ENCODE peak calls at places on chromosomes 6 and 20, in seven cellular contexts. B is psoas muscle, G is BJ, O is fibroblast of mammary gland, U is adrenal gland, T is transverse colon, C is foreskin fibroblast. E is an unnamed sample.

GRCh38 chr6:90109141-90109540 is 187.5 kb downstream of the BACH2 start:
- DNase-seq in O (no peak), G (no peak), B (no peak), U (no peak), T (no peak), C (no peak), E (no peak)

GRCh38 chr6:13012977-13013680 is 296.6 kb downstream of the PHACTR1 start:
- DNase-seq in C (no peak), U (peak), T (peak), B (peak), G (no peak), O (no peak), E (no peak)

GRCh38 chr6:18263561-18264337 is 581 bp downstream of the DEK start:
- DNase-seq in U (no peak), G (no peak), C (peak), T (peak), O (peak), B (peak), E (peak)

GRCh38 chr6:25125736-25126135 is 153.4 kb upstream of the CARMIL1 start:
- DNase-seq in B (no peak), U (no peak), G (no peak), C (no peak), O (no peak), T (no peak), E (no peak)

GRCh38 chr20:24957326-24957996 is 8.4 kb downstream of the CST7 start:
- DNase-seq in G (no peak), O (no peak), B (no peak), T (no peak), C (no peak), U (peak), E (no peak)

GRCh38 chr6:45709834-45710233 is 305.8 kb downstream of the CLIC5 start:
- DNase-seq in U (no peak), O (no peak), B (no peak), T (no peak), C (no peak), G (no peak), E (no peak)

GRCh38 chr20:10131612-10132345 is 86.9 kb upstream of the SNAP25 start:
- DNase-seq in B (peak), T (peak), C (peak), O (peak), G (no peak), U (peak), E (peak)

GRCh38 chr6:53494076-53494475 is 50.8 kb downstream of the GCLC start:
- DNase-seq in O (peak), B (no peak), C (peak), G (no peak), T (no peak), U (no peak), E (no peak)

GRCh38 chr6:35980991-35981645 is 43.3 kb downstream of the SLC26A8 start:
- DNase-seq in G (no peak), O (no peak), U (no peak), C (no peak), T (no peak), B (no peak), E (no peak)

GRCh38 chr6:105346052-105346451 is 56.8 kb downstream of the PREP start:
- DNase-seq in C (peak), O (peak), U (no peak), G (no peak), T (no peak), B (no peak), E (peak)

GRCh38 chr6:40918035-40918651 is 120.9 kb downstream of the UNC5CL start:
- DNase-seq in T (no peak), U (no peak), B (no peak), O (no peak), C (no peak), G (no peak), E (no peak)

GRCh38 chr6:3081965-3082364 is 13.7 kb downstream of the RIPK1 start:
- DNase-seq in B (peak), U (no peak), O (no peak), G (no peak), C (no peak), T (no peak), E (no peak)

GRCh38 chr6:166228839-166229528 is 61.3 kb upstream of the TBXT start:
- DNase-seq in T (no peak), O (no peak), U (no peak), G (no peak), C (no peak), B (no peak), E (no peak)

GRCh38 chr20:23200914-23201313 is 114.8 kb upstream of the CD93 start:
- DNase-seq in C (no peak), G (no peak), O (peak), B (peak), U (peak), T (peak), E (peak)

GRCh38 chr20:603116-603640 is 6.9 kb downstream of the TCF15 start:
- DNase-seq in G (no peak), U (no peak), T (no peak), O (no peak), C (no peak), B (no peak), E (no peak)

GRCh38 chr6:132466952-132467351 is 46.0 kb downstream of the STX7 start:
- DNase-seq in O (peak), T (no peak), G (peak), C (peak), U (no peak), B (no peak), E (no peak)

GRCh38 chr6:145096846-145097245 is 638.5 kb downstream of the EPM2A start:
- DNase-seq in T (no peak), G (no peak), C (no peak), O (no peak), U (no peak), B (no peak), E (no peak)

GRCh38 chr6:82525775-82526515 is 162.3 kb downstream of the TPBG start:
- DNase-seq in G (no peak), B (no peak), O (no peak), C (no peak), U (no peak), T (no peak), E (no peak)

GRCh38 chr20:22690616-22691179 is 106.3 kb upstream of the FOXA2 start:
- DNase-seq in O (no peak), G (no peak), T (no peak), C (no peak), U (no peak), B (no peak), E (no peak)

GRCh38 chr6:139290787-139291294 is 957 bp downstream of the TXLNB start:
- DNase-seq in B (no peak), G (no peak), U (no peak), O (peak), T (peak), C (no peak), E (peak)

GRCh38 chr20:20603339-20603990 is 109.0 kb downstream of the RALGAPA2 start:
- DNase-seq in G (no peak), C (no peak), B (no peak), O (no peak), U (no peak), T (no peak), E (no peak)

GRCh38 chr20:54134445-54135220 is 39.2 kb downstream of the CYP24A1 start:
- DNase-seq in U (no peak), T (no peak), G (no peak), O (peak), C (peak), B (no peak), E (peak)

GRCh38 chr6:15166121-15166520 is 79.7 kb upstream of the JARID2 start:
- DNase-seq in U (no peak), T (no peak), O (no peak), B (no peak), C (no peak), G (no peak), E (no peak)

GRCh38 chr6:158715330-158716311 is 65.8 kb downstream of the SYTL3 start:
- DNase-seq in C (no peak), O (no peak), T (peak), B (no peak), G (no peak), U (no peak), E (no peak)

GRCh38 chr20:12217382-12217781 is 299.7 kb downstream of the BTBD3 start:
- DNase-seq in U (no peak), G (no peak), O (peak), C (no peak), T (no peak), B (no peak), E (no peak)

GRCh38 chr6:144394209-144394608 is 109.1 kb downstream of the UTRN start:
- DNase-seq in T (no peak), U (no peak), G (no peak), O (peak), B (no peak), C (no peak), E (peak)

GRCh38 chr6:91117550-91117949 is 530.7 kb upstream of the MAP3K7 start:
- DNase-seq in G (no peak), T (no peak), C (no peak), B (no peak), O (no peak), U (no peak), E (no peak)

GRCh38 chr20:18977441-18977840 is 163.9 kb downstream of the SCP2D1 start:
- DNase-seq in T (no peak), G (no peak), O (no peak), B (no peak), U (no peak), C (no peak), E (no peak)

GRCh38 chr6:12935637-12936036 is 219.1 kb downstream of the PHACTR1 start:
- DNase-seq in T (no peak), U (no peak), B (no peak), C (no peak), G (no peak), O (no peak), E (no peak)

GRCh38 chr6:79538481-79538971 is 1.3 kb upstream of the LCA5 start:
- DNase-seq in U (no peak), B (no peak), C (no peak), G (no peak), T (no peak), O (peak), E (peak)

GRCh38 chr6:154139894-154140293 is 100.9 kb downstream of the OPRM1 start:
- DNase-seq in T (no peak), O (no peak), B (no peak), G (no peak), C (no peak), U (no peak), E (no peak)

GRCh38 chr20:13119583-13119982 is 101.5 kb upstream of the ISM1 start:
- DNase-seq in C (peak), T (peak), B (no peak), G (no peak), U (peak), O (peak), E (peak)

GRCh38 chr6:136961848-136962247 is 39.7 kb downstream of the SLC35D3 start:
- DNase-seq in U (no peak), G (no peak), C (no peak), T (no peak), B (no peak), O (no peak), E (no peak)

GRCh38 chr20:24969203-24970029 is 20.3 kb downstream of the CST7 start:
- DNase-seq in G (no peak), O (no peak), C (no peak), B (no peak), U (peak), T (no peak), E (no peak)

GRCh38 chr6:36479256-36479655 is 36.5 kb downstream of the KCTD20 start:
- DNase-seq in U (no peak), O (no peak), T (no peak), B (no peak), G (no peak), C (no peak), E (no peak)

GRCh38 chr6:123565529-123565928 is 71.2 kb downstream of the TRDN start:
- DNase-seq in G (no peak), C (no peak), O (no peak), U (no peak), T (no peak), B (no peak), E (no peak)

GRCh38 chr6:54194067-54194466 is 82.8 kb downstream of the MLIP start:
- DNase-seq in G (peak), T (no peak), U (no peak), O (peak), C (peak), B (no peak), E (peak)

GRCh38 chr20:1934578-1935573 is 39.7 kb downstream of the SIRPA start:
- DNase-seq in O (peak), C (peak), G (no peak), B (peak), U (peak), T (no peak), E (peak)

GRCh38 chr6:112223070-112223861 is 31.1 kb downstream of the LAMA4 start:
- DNase-seq in G (peak), U (no peak), B (no peak), O (peak), T (no peak), C (peak), E (peak)

GRCh38 chr6:16544006-16544405 is 217.3 kb downstream of the ATXN1 start:
- DNase-seq in O (peak), G (peak), C (peak), U (peak), T (no peak), B (peak), E (peak)
- H3K4me3 ChIP-seq in O (no peak), G (no peak), C (no peak), U (no peak), T (no peak), B (no peak), E (no peak)

DNA sequence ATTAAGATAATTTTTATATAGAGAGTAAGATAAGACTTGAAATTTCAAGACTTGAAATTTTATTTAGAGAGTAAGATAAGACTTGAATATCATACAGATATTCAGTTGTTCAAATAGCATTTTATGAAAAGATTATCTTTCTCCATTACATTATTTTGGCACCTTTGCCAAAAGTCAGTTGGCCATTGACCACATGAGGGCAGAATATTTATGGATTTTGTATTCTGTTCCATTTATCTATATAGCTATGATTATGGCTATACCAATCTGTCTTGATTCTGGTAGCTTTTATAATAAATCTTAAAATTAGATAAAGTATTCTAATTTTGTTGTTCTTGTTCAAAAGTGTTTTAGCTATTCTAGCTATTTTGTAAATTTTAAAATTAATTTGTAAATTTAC is 537.9 kb upstream of the GJE1 start:
- DNase-seq in T (no peak), B (no peak), C (no peak), U (no peak), O (no peak), G (no peak), E (no peak)
- TF ChIP-seq CTCF in T (no peak), B (no peak), C (no peak), U (no peak), O (peak), G (no peak), E (no peak)

GRCh38 chr20:62918830-62919229 is 7.5 kb downstream of the DIDO1 start:
- DNase-seq in O (no peak), U (no peak), C (no peak), T (no peak), G (no peak), B (no peak), E (no peak)
- H3K4me3 ChIP-seq in O (no peak), U (no peak), C (no peak), T (no peak), G (no peak), B (no peak), E (no peak)

GRCh38 chr6:161100072-161100471 is 108.5 kb downstream of the MAP3K4 start:
- DNase-seq in B (no peak), O (no peak), U (no peak), T (no peak), G (no peak), C (no peak), E (no peak)
- TF ChIP-seq CTCF in B (no peak), O (no peak), U (no peak), T (no peak), G (no peak), C (no peak), E (no peak)

GRCh38 chr6:117909638-117910037 is 2.6 kb downstream of the SLC35F1 start:
- DNase-seq in U (no peak), G (no peak), T (no peak), O (no peak), C (no peak), B (no peak), E (no peak)

GRCh38 chr6:117907600-117908245 is 659 bp downstream of the SLC35F1 start:
- DNase-seq in T (no peak), G (no peak), O (no peak), B (peak), U (no peak), C (no peak), E (no peak)

GRCh38 chr6:117906905-117907599 is at the start of gene SLC35F1:
- DNase-seq in C (no peak), T (no peak), B (peak), G (no peak), U (no peak), O (no peak), E (peak)

GRCh38 chr6:117908246-117909107 is 1.4 kb downstream of the SLC35F1 start:
- DNase-seq in G (no peak), U (no peak), T (no peak), C (no peak), O (no peak), B (no peak), E (no peak)

DNA sequence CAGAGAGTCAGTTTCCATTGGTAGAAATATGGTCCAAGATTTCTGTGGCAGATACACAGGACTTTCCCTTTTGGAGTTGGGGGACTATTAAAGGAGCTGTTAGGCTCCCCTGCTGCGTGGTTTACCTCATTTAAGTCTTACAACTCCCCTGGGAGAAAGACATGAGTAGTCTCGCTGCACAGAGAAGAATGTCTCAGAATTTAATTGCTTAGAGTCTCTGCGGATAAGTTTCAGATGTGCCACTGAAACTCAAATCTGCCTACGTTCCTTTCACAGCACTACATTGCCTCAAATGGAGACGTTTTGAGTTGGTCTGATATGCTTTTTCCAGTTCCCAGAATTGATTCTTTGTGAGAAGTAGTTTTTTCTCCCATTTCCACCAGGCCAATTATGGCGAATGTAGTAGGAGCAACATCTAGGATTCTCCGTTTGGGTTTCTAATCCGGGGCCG is 585 bp upstream of the SLC35F1 start:
- DNase-seq in C (no peak), U (no peak), G (no peak), O (no peak), B (no peak), T (no peak), E (no peak)
- H3K4me3 ChIP-seq in C (no peak), U (no peak), G (no peak), O (no peak), B (peak), T (no peak), E (no peak)

DNA sequence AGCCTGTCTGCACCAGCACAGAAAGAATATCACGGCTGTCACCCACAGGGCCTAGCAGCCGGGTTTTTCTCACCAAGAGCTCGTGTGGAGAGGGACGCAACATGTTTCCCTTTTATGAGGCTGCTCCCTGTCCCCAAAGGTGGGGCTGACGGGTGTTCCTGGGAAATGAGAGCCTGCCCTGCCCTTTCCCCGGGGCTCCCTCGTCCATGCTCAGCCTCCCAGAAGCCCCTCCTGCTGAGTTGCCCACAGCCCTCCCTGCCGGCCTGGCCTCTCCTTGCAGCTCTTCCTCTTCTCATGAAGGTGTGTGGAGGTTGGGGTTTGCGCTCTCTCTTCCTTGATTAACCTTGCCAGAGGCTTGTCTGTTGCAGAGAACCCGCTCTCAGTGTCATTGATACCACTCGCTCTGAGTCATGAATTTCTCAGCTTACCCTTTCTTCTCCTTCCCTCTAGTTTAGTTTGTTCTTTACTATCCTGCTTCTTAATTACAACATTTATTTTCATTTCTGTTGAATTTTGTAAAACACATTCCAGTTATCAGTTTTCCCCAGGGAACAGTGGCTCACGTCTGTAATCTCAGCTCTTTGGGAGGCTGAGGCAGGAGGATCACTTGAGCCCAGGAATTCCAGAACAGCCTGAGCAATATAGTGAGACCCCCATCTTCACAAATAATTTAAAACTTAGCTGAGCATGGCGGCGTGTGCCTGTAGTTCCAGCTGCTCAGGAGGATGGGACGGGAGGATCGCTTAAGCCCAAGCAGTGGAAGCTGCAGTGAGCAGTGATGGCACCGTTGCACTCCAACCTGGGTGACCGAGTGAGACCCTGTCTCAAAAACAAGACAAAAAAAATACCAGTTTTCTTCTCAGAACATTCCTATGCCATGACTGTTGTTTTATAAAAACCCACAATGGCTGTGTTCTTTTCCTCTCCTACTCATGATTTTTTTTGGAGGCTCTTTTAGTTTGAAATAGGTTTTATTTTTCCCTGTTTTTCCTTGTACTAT is 103.8 kb downstream of the TMEM242 start:
- DNase-seq in O (peak), B (no peak), G (no peak), U (no peak), T (no peak), C (peak), E (peak)
- TF ChIP-seq CTCF in O (no peak), B (no peak), G (no peak), U (no peak), T (no peak), C (no peak), E (peak)

GRCh38 chr20:31606678-31606927 is 1.5 kb downstream of the ID1 start:
- DNase-seq in B (no peak), U (no peak), C (no peak), O (no peak), G (no peak), T (peak), E (peak)
- H3K4me3 ChIP-seq in B (peak), U (peak), C (peak), O (peak), G (peak), T (peak), E (peak)

GRCh38 chr6:71383476-71383875 is 94.9 kb downstream of the OGFRL1 start:
- DNase-seq in U (no peak), G (no peak), T (no peak), C (no peak), B (no peak), O (no peak), E (no peak)
- TF ChIP-seq CTCF in U (no peak), G (no peak), T (no peak), C (no peak), B (no peak), O (no peak), E (no peak)

DNA sequence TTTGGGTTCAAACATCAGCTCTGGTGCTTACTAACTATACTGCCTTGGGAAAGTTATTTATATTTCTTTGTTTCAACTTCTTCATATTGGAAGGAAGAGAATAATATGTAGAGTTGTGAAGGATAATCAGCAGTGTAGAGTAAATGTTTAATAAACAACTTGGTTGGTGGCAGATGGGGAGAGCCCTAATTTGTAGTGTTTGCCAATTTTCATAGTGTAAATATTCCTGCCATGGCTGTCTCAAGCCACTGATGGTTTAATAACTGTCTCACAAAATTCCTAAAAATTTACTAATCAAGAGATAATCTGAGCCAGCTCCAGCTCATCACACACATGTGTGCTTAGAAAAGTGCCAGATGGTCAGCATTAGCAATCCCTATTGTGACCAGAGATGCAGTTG is at the start of gene OR2H2:
- DNase-seq in B (no peak), T (no peak), O (no peak), G (no peak), U (no peak), C (no peak), E (no peak)
- H3K4me3 ChIP-seq in B (no peak), T (no peak), O (no peak), G (no peak), U (no peak), C (no peak), E (no peak)